ENCODE peak calls at places on chromosomes 6 and 20, in nine cellular contexts. F is gastrocnemius medialis, V is fibroblast of mammary gland, M is cardiac muscle cell, R is AG09309, O is esophagus squamous epithelium, H is cardiac fibroblast, C is GM12865, S is fibroblast of the aortic adventitia. Q is an unnamed sample.

GRCh38 chr20:634526-634925 is 18.5 kb downstream of the SRXN1 start:
- DNase-seq in O (no peak), M (no peak), V (no peak), R (no peak), H (no peak), F (no peak), C (no peak), S (no peak), Q (no peak)

GRCh38 chr6:104639671-104640070 is 220.0 kb downstream of the HACE1 start:
- DNase-seq in O (no peak), M (no peak), C (peak; percentile 59), R (no peak), H (peak; percentile 78), S (peak; percentile 13), F (no peak), V (peak; percentile 68), Q (no peak)

GRCh38 chr20:50654899-50655298 is 36.4 kb downstream of the RIPOR3 start:
- DNase-seq in R (peak; percentile 13), O (no peak), V (peak; percentile 59), H (peak; percentile 78), C (no peak), S (peak; percentile 75), F (no peak), M (no peak), Q (no peak)

GRCh38 chr6:34602318-34603111 is 46.4 kb upstream of the SPDEF start:
- DNase-seq in H (no peak), S (no peak), C (no peak), O (no peak), V (no peak), M (no peak), R (no peak), F (peak; percentile 76), Q (no peak)

GRCh38 chr6:6560909-6561308 is 27.6 kb upstream of the LY86 start:
- DNase-seq in C (no peak), H (no peak), V (no peak), M (no peak), S (no peak), F (no peak), R (no peak), O (no peak), Q (no peak)

GRCh38 chr6:140980265-140980887 is 1152.3 kb upstream of the GJE1 start:
- DNase-seq in M (no peak), V (peak; percentile 20), S (peak; percentile 55), R (no peak), F (no peak), H (peak; percentile 47), C (no peak), O (no peak), Q (no peak)

GRCh38 chr6:160973856-160974255 is 17.7 kb upstream of the MAP3K4 start:
- DNase-seq in H (peak; percentile 50), M (no peak), O (no peak), C (no peak), F (no peak), V (peak; percentile 86), R (no peak), S (peak; percentile 47), Q (no peak)

GRCh38 chr6:170316071-170316470 is 9.5 kb downstream of the FAM120B start:
- DNase-seq in C (no peak), V (no peak), O (no peak), M (no peak), F (no peak), S (no peak), R (no peak), H (no peak), Q (no peak)

DNA sequence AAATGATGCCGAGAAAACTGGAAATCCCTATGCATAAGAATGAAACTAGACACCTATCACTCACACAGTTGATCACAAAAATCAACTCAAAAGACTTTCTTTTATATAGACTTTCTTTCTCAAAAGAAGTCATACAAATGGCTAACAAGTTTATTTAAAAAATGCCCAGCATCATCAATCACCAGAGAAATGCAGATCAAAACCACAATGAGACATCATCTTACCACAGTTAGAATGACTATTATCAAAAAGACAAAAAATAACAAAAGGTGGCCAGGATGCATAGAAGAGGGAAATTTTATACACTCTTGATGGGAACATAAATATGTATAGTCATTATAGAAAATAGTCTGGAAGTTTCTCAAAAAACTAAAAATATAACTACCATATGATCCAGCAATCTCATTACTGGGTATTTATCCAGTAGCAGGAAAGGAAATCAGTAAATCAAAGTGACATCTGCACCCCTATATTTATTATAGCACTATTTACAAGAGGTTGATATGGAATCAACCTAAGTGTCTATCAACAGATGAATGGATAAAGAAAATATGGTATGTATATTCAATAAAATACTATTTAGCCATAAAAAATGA is 3.4 kb upstream of the RNF217 start:
- DNase-seq in R (no peak), O (no peak), V (peak; percentile 86), H (peak; percentile 33), C (no peak), M (no peak), F (no peak), S (no peak), Q (no peak)
- TF ChIP-seq CTCF in R (no peak), O (no peak), V (no peak), H (no peak), C (no peak), M (no peak), F (no peak), S (no peak), Q (no peak)

GRCh38 chr20:33658929-33659328 is 3.2 kb upstream of the C20orf144 start:
- DNase-seq in C (no peak), V (no peak), F (no peak), S (no peak), R (no peak), O (no peak), M (no peak), H (no peak), Q (no peak)
- TF ChIP-seq CTCF in C (no peak), V (no peak), F (no peak), S (no peak), R (no peak), O (no peak), M (no peak), H (no peak), Q (no peak)

GRCh38 chr6:95431637-95432228 is 145.6 kb upstream of the MANEA start:
- DNase-seq in C (peak; percentile 52), V (peak; percentile 51), O (no peak), H (peak; percentile 62), S (peak; percentile 54), M (peak; percentile 43), F (no peak), R (peak; percentile 3), Q (peak; percentile 44)
- TF ChIP-seq CTCF in C (peak; percentile 34), V (peak; percentile 56), O (peak; percentile 74), H (peak; percentile 66), S (peak; percentile 61), M (peak; percentile 61), F (peak; percentile 60), R (peak; percentile 50), Q (peak; percentile 69)

GRCh38 chr6:163339466-163339865 is 75.1 kb upstream of the QKI start:
- DNase-seq in O (no peak), F (no peak), S (no peak), V (no peak), C (no peak), R (no peak), M (no peak), H (no peak), Q (no peak)

GRCh38 chr6:163341671-163342070 is 72.8 kb upstream of the QKI start:
- DNase-seq in C (no peak), V (peak; percentile 37), H (peak; percentile 31), F (no peak), S (no peak), M (peak; percentile 70), O (no peak), R (no peak), Q (no peak)

GRCh38 chr6:163338671-163339405 is 75.7 kb upstream of the QKI start:
- DNase-seq in O (no peak), H (peak; percentile 64), C (no peak), R (no peak), S (peak; percentile 56), F (peak; percentile 84), M (peak; percentile 91), V (no peak), Q (no peak)

GRCh38 chr6:163341224-163341623 is 73.3 kb upstream of the QKI start:
- DNase-seq in M (no peak), R (no peak), V (no peak), S (no peak), H (no peak), F (no peak), O (no peak), C (no peak), Q (no peak)

GRCh38 chr6:163340201-163340887 is 74.2 kb upstream of the QKI start:
- DNase-seq in F (no peak), O (no peak), V (no peak), C (no peak), H (no peak), R (no peak), S (no peak), M (no peak), Q (no peak)
- TF ChIP-seq CTCF in F (no peak), O (no peak), V (peak; percentile 2), C (no peak), H (no peak), R (no peak), S (no peak), M (no peak), Q (peak; percentile 10)

GRCh38 chr6:63576147-63576772 is 4.0 kb downstream of the LOC128125822 start:
- DNase-seq in H (no peak), V (no peak), O (no peak), C (no peak), M (no peak), S (no peak), F (no peak), R (no peak), Q (no peak)

GRCh38 chr6:63572733-63573139 is 456 bp downstream of the LOC128125822 start:
- DNase-seq in M (no peak), C (no peak), R (no peak), V (no peak), H (no peak), S (no peak), O (no peak), F (no peak), Q (no peak)

GRCh38 chr6:63573899-63574553 is 1.7 kb downstream of the LOC128125822 start:
- DNase-seq in S (peak; percentile 77), R (no peak), V (peak; percentile 71), F (peak; percentile 44), C (peak; percentile 64), H (peak; percentile 71), M (peak; percentile 50), O (no peak), Q (peak; percentile 73)

GRCh38 chr6:63573140-63573898 is 1.0 kb downstream of the LOC128125822 start:
- DNase-seq in V (peak; percentile 61), F (peak; percentile 85), O (peak; percentile 54), M (peak; percentile 71), C (peak; percentile 93), R (peak; percentile 21), S (peak; percentile 76), H (peak; percentile 81), Q (peak; percentile 61)

GRCh38 chr6:63574554-63574900 is 2.2 kb downstream of the LOC128125822 start:
- DNase-seq in R (no peak), H (no peak), S (no peak), C (no peak), V (no peak), M (no peak), O (no peak), F (no peak), Q (no peak)
- TF ChIP-seq CTCF in R (no peak), H (no peak), S (no peak), C (no peak), V (no peak), M (no peak), O (no peak), F (peak; percentile 6), Q (no peak)

GRCh38 chr6:41936073-41936837 is 5.4 kb downstream of the CCND3 start:
- DNase-seq in S (peak; percentile 95), R (peak; percentile 92), C (peak; percentile 88), M (peak; percentile 78), H (peak; percentile 97), F (peak; percentile 82), O (no peak), V (peak; percentile 92), Q (peak; percentile 75)
- TF ChIP-seq CTCF in S (peak; percentile 98), R (peak; percentile 91), C (peak; percentile 91), M (peak; percentile 96), H (peak; percentile 94), F (peak; percentile 85), O (peak; percentile 87), V (peak; percentile 95), Q (peak; percentile 88)